ENCODE peak calls at places on chromosome 1, in six cellular contexts. One of them, this sample, is unnamed.

GRCh38 chr1:219161371-219161975 is 12.2 kb upstream of the LYPLAL1 start:
- DNase-seq in uterus: no peak
- DNase-seq in SK-N-SH: no peak
- DNase-seq in K562: no peak
- DNase-seq in tibial nerve: no peak
- DNase-seq in A549: no peak
- DNase-seq in this sample: no peak

GRCh38 chr1:25971044-25971881 is 26.6 kb downstream of the PAFAH2 start:
- DNase-seq in uterus: no peak
- DNase-seq in A549: no peak
- DNase-seq in SK-N-SH: no peak
- DNase-seq in K562: no peak
- DNase-seq in tibial nerve: no peak
- DNase-seq in this sample: no peak

GRCh38 chr1:95084317-95085176 is 11.8 kb upstream of the ALG14 start:
- DNase-seq in K562: peak
- DNase-seq in A549: peak
- DNase-seq in uterus: no peak
- DNase-seq in tibial nerve: peak
- DNase-seq in SK-N-SH: peak
- DNase-seq in this sample: no peak

GRCh38 chr1:58741689-58742553 is 41.9 kb downstream of the JUN start:
- DNase-seq in uterus: no peak
- DNase-seq in tibial nerve: no peak
- DNase-seq in K562: no peak
- DNase-seq in SK-N-SH: no peak
- DNase-seq in A549: no peak
- DNase-seq in this sample: no peak

GRCh38 chr1:19374402-19374801 is 62.3 kb downstream of the SLC66A1 start:
- DNase-seq in uterus: no peak
- DNase-seq in tibial nerve: no peak
- DNase-seq in K562: peak
- DNase-seq in SK-N-SH: no peak
- DNase-seq in A549: peak
- DNase-seq in this sample: no peak

GRCh38 chr1:154624756-154625643 is 17.0 kb upstream of the ADAR start:
- DNase-seq in tibial nerve: no peak
- DNase-seq in A549: no peak
- DNase-seq in SK-N-SH: no peak
- DNase-seq in K562: no peak
- DNase-seq in uterus: no peak
- DNase-seq in this sample: peak

GRCh38 chr1:95653598-95653997 is 419.6 kb downstream of the RWDD3 start:
- DNase-seq in uterus: no peak
- DNase-seq in K562: no peak
- DNase-seq in SK-N-SH: peak
- DNase-seq in tibial nerve: no peak
- DNase-seq in A549: no peak
- DNase-seq in this sample: no peak

GRCh38 chr1:246324711-246325110 is 182.4 kb downstream of the SMYD3 start:
- DNase-seq in tibial nerve: no peak
- DNase-seq in A549: peak
- DNase-seq in K562: no peak
- DNase-seq in uterus: no peak
- DNase-seq in SK-N-SH: no peak
- DNase-seq in this sample: no peak

GRCh38 chr1:179867493-179868330 is 9.9 kb downstream of the TOR1AIP2 start:
- DNase-seq in SK-N-SH: peak
- DNase-seq in uterus: peak
- DNase-seq in tibial nerve: peak
- DNase-seq in K562: peak
- DNase-seq in A549: peak
- DNase-seq in this sample: no peak

GRCh38 chr1:152111515-152111968 is 3.7 kb downstream of the TCHH start:
- DNase-seq in K562: no peak
- DNase-seq in tibial nerve: no peak
- DNase-seq in uterus: no peak
- DNase-seq in A549: peak
- DNase-seq in SK-N-SH: no peak
- DNase-seq in this sample: no peak

GRCh38 chr1:234322979-234323378 is 50.3 kb upstream of the COA6 start:
- DNase-seq in K562: peak
- DNase-seq in uterus: no peak
- DNase-seq in tibial nerve: no peak
- DNase-seq in A549: peak
- DNase-seq in SK-N-SH: no peak
- DNase-seq in this sample: no peak

GRCh38 chr1:20366766-20367602 is 76.3 kb downstream of the VWA5B1 start:
- DNase-seq in A549: peak
- DNase-seq in uterus: no peak
- DNase-seq in SK-N-SH: peak
- DNase-seq in tibial nerve: no peak
- DNase-seq in K562: peak
- DNase-seq in this sample: no peak

GRCh38 chr1:66931548-66932124 is 6.8 kb downstream of the MIER1 start:
- DNase-seq in A549: no peak
- DNase-seq in uterus: no peak
- DNase-seq in tibial nerve: no peak
- DNase-seq in SK-N-SH: no peak
- DNase-seq in K562: no peak
- DNase-seq in this sample: no peak

GRCh38 chr1:161954466-161954865 is 69.2 kb downstream of the OLFML2B start:
- DNase-seq in K562: no peak
- DNase-seq in A549: no peak
- DNase-seq in uterus: no peak
- DNase-seq in tibial nerve: no peak
- DNase-seq in SK-N-SH: no peak
- DNase-seq in this sample: no peak

GRCh38 chr1:65948609-65949229 is 156.0 kb downstream of the PDE4B start:
- DNase-seq in tibial nerve: no peak
- DNase-seq in SK-N-SH: no peak
- DNase-seq in K562: peak
- DNase-seq in A549: peak
- DNase-seq in uterus: no peak
- DNase-seq in this sample: no peak

GRCh38 chr1:155134858-155135415 is 715 bp upstream of the SLC50A1 start:
- DNase-seq in SK-N-SH: peak
- DNase-seq in tibial nerve: peak
- DNase-seq in A549: peak
- DNase-seq in uterus: peak
- DNase-seq in K562: peak
- DNase-seq in this sample: peak

GRCh38 chr1:195939844-195940243 is 668.4 kb downstream of the KCNT2 start:
- DNase-seq in K562: peak
- DNase-seq in uterus: no peak
- DNase-seq in SK-N-SH: no peak
- DNase-seq in A549: peak
- DNase-seq in tibial nerve: no peak
- DNase-seq in this sample: no peak
- TF ChIP-seq CTCF in K562: peak
- TF ChIP-seq CTCF in uterus: no peak
- TF ChIP-seq CTCF in SK-N-SH: no peak
- TF ChIP-seq CTCF in A549: no peak
- TF ChIP-seq CTCF in tibial nerve: no peak
- TF ChIP-seq CTCF in this sample: peak

GRCh38 chr1:145959957-145960467 is 2.2 kb upstream of the LIX1L start:
- DNase-seq in K562: no peak
- DNase-seq in A549: no peak
- DNase-seq in SK-N-SH: no peak
- DNase-seq in uterus: no peak
- DNase-seq in tibial nerve: no peak
- DNase-seq in this sample: no peak
- H3K27ac ChIP-seq in K562: no peak
- H3K27ac ChIP-seq in A549: peak
- H3K27ac ChIP-seq in SK-N-SH: peak
- H3K27ac ChIP-seq in uterus: peak
- H3K27ac ChIP-seq in tibial nerve: peak
- H3K27ac ChIP-seq in this sample: no peak

GRCh38 chr1:158649052-158649451 is 37.5 kb downstream of the SPTA1 start:
- DNase-seq in tibial nerve: no peak
- DNase-seq in K562: no peak
- DNase-seq in A549: no peak
- DNase-seq in SK-N-SH: no peak
- DNase-seq in uterus: no peak
- DNase-seq in this sample: no peak

GRCh38 chr1:158644479-158644878 is 39.4 kb downstream of the OR10Z1 start:
- DNase-seq in tibial nerve: no peak
- DNase-seq in SK-N-SH: no peak
- DNase-seq in K562: no peak
- DNase-seq in A549: no peak
- DNase-seq in uterus: no peak
- DNase-seq in this sample: no peak

GRCh38 chr1:158646465-158646864 is 40.0 kb downstream of the SPTA1 start:
- DNase-seq in tibial nerve: no peak
- DNase-seq in A549: no peak
- DNase-seq in K562: no peak
- DNase-seq in uterus: no peak
- DNase-seq in SK-N-SH: no peak
- DNase-seq in this sample: no peak
- H3K4me3 ChIP-seq in tibial nerve: no peak
- H3K4me3 ChIP-seq in A549: no peak
- H3K4me3 ChIP-seq in K562: no peak
- H3K4me3 ChIP-seq in uterus: no peak
- H3K4me3 ChIP-seq in SK-N-SH: no peak
- H3K4me3 ChIP-seq in this sample: no peak

GRCh38 chr1:158458263-158458662 is 3.4 kb upstream of the OR10K1 start:
- DNase-seq in A549: no peak
- DNase-seq in uterus: no peak
- DNase-seq in SK-N-SH: no peak
- DNase-seq in tibial nerve: no peak
- DNase-seq in K562: no peak
- DNase-seq in this sample: no peak
- TF ChIP-seq CTCF in A549: no peak
- TF ChIP-seq CTCF in uterus: no peak
- TF ChIP-seq CTCF in SK-N-SH: no peak
- TF ChIP-seq CTCF in tibial nerve: no peak
- TF ChIP-seq CTCF in K562: no peak
- TF ChIP-seq CTCF in this sample: no peak

GRCh38 chr1:24468605-24469004 is 34.0 kb upstream of the RCAN3 start:
- DNase-seq in A549: no peak
- DNase-seq in K562: no peak
- DNase-seq in SK-N-SH: no peak
- DNase-seq in uterus: no peak
- DNase-seq in tibial nerve: no peak
- DNase-seq in this sample: no peak

GRCh38 chr1:24463756-24464377 is 38.8 kb upstream of the RCAN3 start:
- DNase-seq in uterus: no peak
- DNase-seq in A549: no peak
- DNase-seq in tibial nerve: no peak
- DNase-seq in SK-N-SH: no peak
- DNase-seq in K562: no peak
- DNase-seq in this sample: no peak

GRCh38 chr1:24464378-24464770 is 38.3 kb upstream of the RCAN3 start:
- DNase-seq in A549: no peak
- DNase-seq in SK-N-SH: no peak
- DNase-seq in uterus: no peak
- DNase-seq in K562: no peak
- DNase-seq in tibial nerve: no peak
- DNase-seq in this sample: no peak

GRCh38 chr1:24465099-24465498 is 37.5 kb upstream of the RCAN3 start:
- DNase-seq in A549: no peak
- DNase-seq in uterus: no peak
- DNase-seq in tibial nerve: no peak
- DNase-seq in K562: no peak
- DNase-seq in SK-N-SH: no peak
- DNase-seq in this sample: no peak

DNA sequence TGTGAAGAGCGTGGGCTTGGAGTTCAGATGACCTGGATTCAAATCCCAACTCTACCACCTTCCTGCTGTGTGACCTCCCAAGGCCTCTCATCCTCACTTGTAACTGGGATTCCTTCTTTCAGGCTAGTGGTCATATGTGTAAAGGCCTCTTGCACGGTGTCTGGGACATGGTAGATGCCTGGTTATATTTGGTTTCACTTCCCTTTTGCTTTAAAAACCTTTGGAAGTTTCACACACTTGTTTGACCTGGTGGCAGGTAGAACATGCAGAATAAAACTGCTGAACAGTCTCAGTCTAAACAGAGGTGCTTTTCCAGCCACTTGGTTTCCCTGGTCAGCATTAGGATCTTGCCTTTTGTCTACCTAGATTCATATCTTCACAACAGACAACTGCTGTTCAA is 37.0 kb upstream of the RCAN3 start:
- DNase-seq in uterus: no peak
- DNase-seq in A549: no peak
- DNase-seq in SK-N-SH: no peak
- DNase-seq in tibial nerve: no peak
- DNase-seq in K562: no peak
- DNase-seq in this sample: no peak
- H3K27ac ChIP-seq in uterus: no peak
- H3K27ac ChIP-seq in A549: no peak
- H3K27ac ChIP-seq in SK-N-SH: no peak
- H3K27ac ChIP-seq in tibial nerve: no peak
- H3K27ac ChIP-seq in K562: no peak
- H3K27ac ChIP-seq in this sample: no peak

GRCh38 chr1:29122987-29123870 is 474 bp downstream of the TMEM200B start:
- DNase-seq in tibial nerve: no peak
- DNase-seq in uterus: peak
- DNase-seq in K562: no peak
- DNase-seq in A549: no peak
- DNase-seq in SK-N-SH: peak
- DNase-seq in this sample: no peak
- H3K4me3 ChIP-seq in tibial nerve: peak
- H3K4me3 ChIP-seq in uterus: peak
- H3K4me3 ChIP-seq in K562: no peak
- H3K4me3 ChIP-seq in A549: peak
- H3K4me3 ChIP-seq in SK-N-SH: peak
- H3K4me3 ChIP-seq in this sample: peak

GRCh38 chr1:72697410-72697809 is 415.1 kb upstream of the NEGR1 start:
- DNase-seq in A549: no peak
- DNase-seq in uterus: no peak
- DNase-seq in SK-N-SH: no peak
- DNase-seq in tibial nerve: no peak
- DNase-seq in K562: no peak
- DNase-seq in this sample: no peak

GRCh38 chr1:72690871-72691270 is 408.5 kb upstream of the NEGR1 start:
- DNase-seq in uterus: no peak
- DNase-seq in tibial nerve: no peak
- DNase-seq in A549: no peak
- DNase-seq in K562: no peak
- DNase-seq in SK-N-SH: no peak
- DNase-seq in this sample: no peak

GRCh38 chr1:72693899-72694298 is 411.6 kb upstream of the NEGR1 start:
- DNase-seq in K562: no peak
- DNase-seq in A549: no peak
- DNase-seq in uterus: no peak
- DNase-seq in tibial nerve: no peak
- DNase-seq in SK-N-SH: no peak
- DNase-seq in this sample: no peak

GRCh38 chr1:72693376-72693775 is 411.0 kb upstream of the NEGR1 start:
- DNase-seq in A549: no peak
- DNase-seq in tibial nerve: no peak
- DNase-seq in uterus: no peak
- DNase-seq in SK-N-SH: no peak
- DNase-seq in K562: no peak
- DNase-seq in this sample: no peak
- TF ChIP-seq CTCF in A549: no peak
- TF ChIP-seq CTCF in tibial nerve: no peak
- TF ChIP-seq CTCF in uterus: no peak
- TF ChIP-seq CTCF in SK-N-SH: no peak
- TF ChIP-seq CTCF in K562: no peak
- TF ChIP-seq CTCF in this sample: no peak